ENCODE peak calls at places on chromosomes 7 and 10, in five cellular contexts. One of them, this sample, is unnamed.

GRCh38 chr7:131555565-131556054 is 818 bp downstream of the PODXL start:
- DNase-seq in heart left ventricle: no peak
- DNase-seq in H1: no peak
- DNase-seq in breast epithelium: no peak
- DNase-seq in suprapubic skin: no peak
- DNase-seq in this sample: no peak

GRCh38 chr10:70433581-70434280 is 7.8 kb downstream of the NODAL start:
- DNase-seq in heart left ventricle: peak
- DNase-seq in H1: no peak
- DNase-seq in breast epithelium: no peak
- DNase-seq in suprapubic skin: no peak
- DNase-seq in this sample: no peak

GRCh38 chr7:123666492-123666891 is 10.8 kb downstream of the LMOD2 start:
- DNase-seq in heart left ventricle: no peak
- DNase-seq in H1: no peak
- DNase-seq in breast epithelium: no peak
- DNase-seq in suprapubic skin: no peak
- DNase-seq in this sample: no peak

GRCh38 chr10:99433378-99434020 is 3.1 kb upstream of the GOT1 start:
- DNase-seq in heart left ventricle: no peak
- DNase-seq in H1: no peak
- DNase-seq in breast epithelium: no peak
- DNase-seq in suprapubic skin: no peak
- DNase-seq in this sample: no peak

GRCh38 chr7:55733584-55733983 is 129.0 kb downstream of the SEPTIN14 start:
- DNase-seq in heart left ventricle: no peak
- DNase-seq in H1: no peak
- DNase-seq in breast epithelium: no peak
- DNase-seq in suprapubic skin: no peak
- DNase-seq in this sample: no peak

GRCh38 chr10:73398024-73398423 is 15.8 kb downstream of the ANXA7 start:
- DNase-seq in heart left ventricle: no peak
- DNase-seq in H1: no peak
- DNase-seq in breast epithelium: no peak
- DNase-seq in suprapubic skin: no peak
- DNase-seq in this sample: no peak

GRCh38 chr7:27165655-27166474 is 528 bp upstream of the HOXA9 start:
- DNase-seq in heart left ventricle: peak
- DNase-seq in H1: no peak
- DNase-seq in breast epithelium: no peak
- DNase-seq in suprapubic skin: peak
- DNase-seq in this sample: no peak

GRCh38 chr7:119562839-119563238 is 710.1 kb upstream of the KCND2 start:
- DNase-seq in heart left ventricle: no peak
- DNase-seq in H1: no peak
- DNase-seq in breast epithelium: no peak
- DNase-seq in suprapubic skin: no peak
- DNase-seq in this sample: no peak

GRCh38 chr7:101231644-101232043 is 6.0 kb downstream of the CLDN15 start:
- DNase-seq in heart left ventricle: no peak
- DNase-seq in H1: no peak
- DNase-seq in breast epithelium: no peak
- DNase-seq in suprapubic skin: no peak
- DNase-seq in this sample: no peak

GRCh38 chr10:109914966-109915365 is 8.3 kb downstream of the XPNPEP1 start:
- DNase-seq in heart left ventricle: no peak
- DNase-seq in H1: no peak
- DNase-seq in breast epithelium: no peak
- DNase-seq in suprapubic skin: no peak
- DNase-seq in this sample: no peak

GRCh38 chr7:23335621-23336020 is 36.5 kb downstream of the MALSU1 start:
- DNase-seq in heart left ventricle: no peak
- DNase-seq in H1: no peak
- DNase-seq in breast epithelium: no peak
- DNase-seq in suprapubic skin: no peak
- DNase-seq in this sample: no peak

GRCh38 chr7:130151591-130152269 is 53.5 kb downstream of the TMEM209 start:
- DNase-seq in heart left ventricle: no peak
- DNase-seq in H1: no peak
- DNase-seq in breast epithelium: no peak
- DNase-seq in suprapubic skin: no peak
- DNase-seq in this sample: no peak

GRCh38 chr10:85979598-85979997 is 387.0 kb downstream of the GRID1 start:
- DNase-seq in heart left ventricle: no peak
- DNase-seq in H1: no peak
- DNase-seq in breast epithelium: no peak
- DNase-seq in suprapubic skin: no peak
- DNase-seq in this sample: no peak

GRCh38 chr7:151699147-151699546 is 177.8 kb downstream of the PRKAG2 start:
- DNase-seq in heart left ventricle: no peak
- DNase-seq in H1: no peak
- DNase-seq in breast epithelium: no peak
- DNase-seq in suprapubic skin: no peak
- DNase-seq in this sample: no peak

GRCh38 chr7:36862685-36863375 is 138.5 kb upstream of the AOAH start:
- DNase-seq in heart left ventricle: no peak
- DNase-seq in H1: no peak
- DNase-seq in breast epithelium: no peak
- DNase-seq in suprapubic skin: no peak
- DNase-seq in this sample: no peak

GRCh38 chr7:83271212-83272099 is 108.8 kb upstream of the PCLO start:
- DNase-seq in heart left ventricle: no peak
- DNase-seq in H1: no peak
- DNase-seq in breast epithelium: no peak
- DNase-seq in suprapubic skin: no peak
- DNase-seq in this sample: no peak

GRCh38 chr7:18464830-18465229 is 30.7 kb upstream of the HDAC9 start:
- DNase-seq in heart left ventricle: no peak
- DNase-seq in H1: no peak
- DNase-seq in breast epithelium: no peak
- DNase-seq in suprapubic skin: no peak
- DNase-seq in this sample: no peak

GRCh38 chr7:36115448-36116321 is 37.4 kb upstream of the EEPD1 start:
- DNase-seq in heart left ventricle: peak
- DNase-seq in H1: no peak
- DNase-seq in breast epithelium: no peak
- DNase-seq in suprapubic skin: peak
- DNase-seq in this sample: no peak

GRCh38 chr10:112286837-112287818 is 3.9 kb downstream of the TECTB start:
- DNase-seq in heart left ventricle: no peak
- DNase-seq in H1: no peak
- DNase-seq in breast epithelium: no peak
- DNase-seq in suprapubic skin: no peak
- DNase-seq in this sample: no peak

GRCh38 chr10:130455111-130455695 is 319.0 kb downstream of the GLRX3 start:
- DNase-seq in heart left ventricle: no peak
- DNase-seq in H1: no peak
- DNase-seq in breast epithelium: no peak
- DNase-seq in suprapubic skin: no peak
- DNase-seq in this sample: no peak

GRCh38 chr7:7416031-7416968 is 119.4 kb downstream of the COL28A1 start:
- DNase-seq in heart left ventricle: no peak
- DNase-seq in H1: no peak
- DNase-seq in breast epithelium: peak
- DNase-seq in suprapubic skin: no peak
- DNase-seq in this sample: no peak

GRCh38 chr7:39971924-39972323 is 21.9 kb downstream of the CDK13 start:
- DNase-seq in heart left ventricle: no peak
- DNase-seq in H1: no peak
- DNase-seq in breast epithelium: no peak
- DNase-seq in suprapubic skin: no peak
- DNase-seq in this sample: no peak

GRCh38 chr7:56007167-56007652 is 42.8 kb downstream of the NIPSNAP2 start:
- DNase-seq in heart left ventricle: no peak
- DNase-seq in H1: no peak
- DNase-seq in breast epithelium: no peak
- DNase-seq in suprapubic skin: no peak
- DNase-seq in this sample: no peak

GRCh38 chr7:117138943-117139690 is 183.7 kb downstream of the WNT2 start:
- DNase-seq in heart left ventricle: no peak
- DNase-seq in H1: no peak
- DNase-seq in breast epithelium: no peak
- DNase-seq in suprapubic skin: no peak
- DNase-seq in this sample: no peak

GRCh38 chr7:106089647-106090046 is 22.5 kb downstream of the SYPL1 start:
- DNase-seq in heart left ventricle: no peak
- DNase-seq in H1: no peak
- DNase-seq in breast epithelium: no peak
- DNase-seq in suprapubic skin: no peak
- DNase-seq in this sample: no peak

GRCh38 chr7:137986252-137987010 is 15.5 kb downstream of the CREB3L2 start:
- DNase-seq in heart left ventricle: no peak
- DNase-seq in H1: no peak
- DNase-seq in breast epithelium: peak
- DNase-seq in suprapubic skin: peak
- DNase-seq in this sample: no peak

GRCh38 chr7:27156508-27156898 is at the start of gene HOXA7:
- DNase-seq in heart left ventricle: no peak
- DNase-seq in H1: no peak
- DNase-seq in breast epithelium: peak
- DNase-seq in suprapubic skin: peak
- DNase-seq in this sample: no peak

GRCh38 chr10:34370121-34370520 is 445.0 kb downstream of the PARD3 start:
- DNase-seq in heart left ventricle: no peak
- DNase-seq in H1: no peak
- DNase-seq in breast epithelium: no peak
- DNase-seq in suprapubic skin: no peak
- DNase-seq in this sample: no peak
- TF ChIP-seq POLR2A in heart left ventricle: no peak
- TF ChIP-seq POLR2A in H1: no peak
- TF ChIP-seq POLR2A in breast epithelium: no peak
- TF ChIP-seq POLR2A in suprapubic skin: no peak
- TF ChIP-seq POLR2A in this sample: no peak

GRCh38 chr7:1867861-1868260 is 197.8 kb downstream of the ELFN1 start:
- DNase-seq in heart left ventricle: no peak
- DNase-seq in H1: no peak
- DNase-seq in breast epithelium: no peak
- DNase-seq in suprapubic skin: no peak
- DNase-seq in this sample: no peak
- TF ChIP-seq POLR2A in heart left ventricle: no peak
- TF ChIP-seq POLR2A in H1: no peak
- TF ChIP-seq POLR2A in breast epithelium: no peak
- TF ChIP-seq POLR2A in suprapubic skin: no peak
- TF ChIP-seq POLR2A in this sample: no peak

DNA sequence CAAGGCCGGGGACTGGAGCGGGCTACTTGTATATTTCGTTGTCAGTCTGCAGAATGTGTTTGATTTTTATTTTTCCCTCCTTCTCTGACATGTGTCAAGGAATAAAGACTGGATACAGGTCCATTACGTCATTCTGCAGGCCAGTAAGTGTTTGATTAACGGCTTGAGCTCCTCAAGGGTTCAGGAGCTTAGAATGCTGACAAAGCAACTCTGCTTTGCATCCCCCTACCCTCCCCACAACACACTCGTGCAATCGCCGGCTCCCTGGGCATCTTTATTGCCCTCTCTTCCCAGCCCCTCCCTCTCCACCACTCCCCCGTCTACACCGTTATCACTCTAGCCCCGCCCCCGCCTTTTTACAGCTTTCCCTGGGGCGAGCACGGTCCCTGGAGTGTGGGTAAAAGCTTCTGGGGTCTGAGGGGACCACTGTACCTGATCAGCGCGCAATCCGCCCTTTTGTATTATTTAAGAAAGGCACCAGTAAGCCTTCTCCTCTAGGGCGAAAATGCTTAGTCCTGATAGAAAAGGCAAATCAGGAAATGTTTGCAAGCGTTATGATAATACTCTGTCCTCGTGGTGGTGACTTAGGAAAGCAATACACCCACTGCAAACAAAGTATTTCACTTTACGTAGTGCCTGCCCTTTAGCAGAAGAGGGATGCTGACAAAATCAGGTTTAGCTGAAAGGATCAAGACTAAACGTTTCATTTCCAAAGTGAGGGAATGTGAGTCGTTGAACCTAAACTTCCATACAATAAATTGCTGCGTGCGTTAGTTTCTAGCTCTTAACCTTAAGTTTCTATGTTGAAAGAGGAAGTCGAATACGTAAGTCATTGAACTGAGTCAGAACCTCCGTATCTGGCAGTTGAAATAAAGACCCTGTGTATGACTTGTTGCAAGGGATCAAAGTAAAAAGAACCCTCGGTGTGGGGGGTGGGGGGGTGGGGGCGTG is 1.4 kb upstream of the CREB5 start:
- DNase-seq in heart left ventricle: peak
- DNase-seq in H1: no peak
- DNase-seq in breast epithelium: no peak
- DNase-seq in suprapubic skin: peak
- DNase-seq in this sample: no peak
- TF ChIP-seq POLR2A in heart left ventricle: no peak
- TF ChIP-seq POLR2A in H1: no peak
- TF ChIP-seq POLR2A in breast epithelium: no peak
- TF ChIP-seq POLR2A in suprapubic skin: no peak
- TF ChIP-seq POLR2A in this sample: no peak

DNA sequence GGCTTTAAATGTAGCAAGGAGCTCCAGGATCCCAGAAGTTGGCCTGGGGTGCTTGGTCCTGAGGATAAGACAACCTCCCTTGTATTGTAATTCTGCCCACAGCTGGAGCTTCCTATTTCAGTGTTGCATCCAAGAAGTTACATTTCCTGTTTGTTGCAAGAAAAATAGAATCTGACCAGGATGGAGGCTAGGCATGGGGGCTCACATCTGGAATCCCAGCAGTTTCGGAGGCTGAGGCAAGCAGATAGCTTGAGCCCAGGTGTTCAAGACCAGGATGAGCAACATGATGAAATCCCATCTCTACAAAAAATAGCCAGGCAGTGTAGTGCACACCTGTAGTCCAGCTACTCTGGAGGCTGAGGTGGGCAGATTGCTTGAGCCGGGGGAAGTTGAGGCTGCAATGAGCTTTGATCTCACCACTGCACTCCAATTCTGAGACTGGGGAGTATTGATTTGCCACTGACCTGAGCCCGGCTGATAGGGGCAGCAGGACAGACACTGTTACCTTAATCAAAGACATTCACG is 766 bp upstream of the ITIH2 start:
- DNase-seq in heart left ventricle: no peak
- DNase-seq in H1: no peak
- DNase-seq in breast epithelium: no peak
- DNase-seq in suprapubic skin: no peak
- DNase-seq in this sample: no peak
- TF ChIP-seq POLR2A in heart left ventricle: no peak
- TF ChIP-seq POLR2A in H1: no peak
- TF ChIP-seq POLR2A in breast epithelium: no peak
- TF ChIP-seq POLR2A in suprapubic skin: no peak
- TF ChIP-seq POLR2A in this sample: no peak

GRCh38 chr7:12296051-12296570 is 85.0 kb downstream of the TMEM106B start:
- DNase-seq in heart left ventricle: no peak
- DNase-seq in H1: no peak
- DNase-seq in breast epithelium: no peak
- DNase-seq in suprapubic skin: no peak
- DNase-seq in this sample: no peak
- TF ChIP-seq POLR2A in heart left ventricle: no peak
- TF ChIP-seq POLR2A in H1: no peak
- TF ChIP-seq POLR2A in breast epithelium: no peak
- TF ChIP-seq POLR2A in suprapubic skin: no peak
- TF ChIP-seq POLR2A in this sample: no peak

GRCh38 chr7:157422279-157422678 is 85.5 kb downstream of the DNAJB6 start:
- DNase-seq in heart left ventricle: no peak
- DNase-seq in H1: no peak
- DNase-seq in breast epithelium: no peak
- DNase-seq in suprapubic skin: no peak
- DNase-seq in this sample: no peak
- TF ChIP-seq POLR2A in heart left ventricle: no peak
- TF ChIP-seq POLR2A in H1: no peak
- TF ChIP-seq POLR2A in breast epithelium: no peak
- TF ChIP-seq POLR2A in suprapubic skin: no peak
- TF ChIP-seq POLR2A in this sample: no peak

GRCh38 chr10:113544392-113544791 is 8.5 kb upstream of the HABP2 start:
- DNase-seq in heart left ventricle: no peak
- DNase-seq in H1: no peak
- DNase-seq in breast epithelium: no peak
- DNase-seq in suprapubic skin: no peak
- DNase-seq in this sample: no peak
- TF ChIP-seq POLR2A in heart left ventricle: no peak
- TF ChIP-seq POLR2A in H1: no peak
- TF ChIP-seq POLR2A in breast epithelium: no peak
- TF ChIP-seq POLR2A in suprapubic skin: no peak
- TF ChIP-seq POLR2A in this sample: no peak

This sample was measured in esophagus squamous epithelium.